ENCODE peak calls at places on chromosome 15, in eight cellular contexts. One of them, this sample, is unnamed.

GRCh38 chr15:95266481-95267061 is 1035.2 kb downstream of the MCTP2 start:
- DNase-seq in mesendoderm: no peak
- DNase-seq in lower lobe of right lung: no peak
- DNase-seq in thoracic aorta: no peak
- DNase-seq in PC-9: no peak
- DNase-seq in stomach: no peak
- DNase-seq in upper lobe of left lung: no peak
- DNase-seq in cardiac muscle cell: peak; percentile 61
- DNase-seq in this sample: no peak

GRCh38 chr15:36951747-36952247 is 148.6 kb downstream of the MEIS2 start:
- DNase-seq in thoracic aorta: no peak
- DNase-seq in lower lobe of right lung: no peak
- DNase-seq in mesendoderm: no peak
- DNase-seq in upper lobe of left lung: no peak
- DNase-seq in stomach: no peak
- DNase-seq in PC-9: no peak
- DNase-seq in cardiac muscle cell: peak; percentile 83
- DNase-seq in this sample: no peak

GRCh38 chr15:73872370-73872769 is 994 bp upstream of the TBC1D21 start:
- DNase-seq in lower lobe of right lung: no peak
- DNase-seq in thoracic aorta: no peak
- DNase-seq in PC-9: no peak
- DNase-seq in stomach: no peak
- DNase-seq in mesendoderm: no peak
- DNase-seq in cardiac muscle cell: peak; percentile 21
- DNase-seq in upper lobe of left lung: no peak
- DNase-seq in this sample: no peak

GRCh38 chr15:94042163-94042954 is 189.0 kb upstream of the MCTP2 start:
- DNase-seq in PC-9: no peak
- DNase-seq in mesendoderm: no peak
- DNase-seq in thoracic aorta: no peak
- DNase-seq in stomach: no peak
- DNase-seq in upper lobe of left lung: no peak
- DNase-seq in lower lobe of right lung: no peak
- DNase-seq in cardiac muscle cell: peak; percentile 40
- DNase-seq in this sample: no peak

GRCh38 chr15:25437751-25438600 is 848 bp downstream of the UBE3A start:
- DNase-seq in mesendoderm: peak; percentile 82
- DNase-seq in lower lobe of right lung: peak; percentile 77
- DNase-seq in thoracic aorta: peak; percentile 4
- DNase-seq in cardiac muscle cell: peak; percentile 60
- DNase-seq in stomach: peak; percentile 45
- DNase-seq in PC-9: peak; percentile 39
- DNase-seq in upper lobe of left lung: peak; percentile 56
- DNase-seq in this sample: no peak

GRCh38 chr15:58931985-58932384 is 1.5 kb downstream of the SLTM start:
- DNase-seq in mesendoderm: no peak
- DNase-seq in PC-9: peak; percentile 40
- DNase-seq in stomach: peak; percentile 46
- DNase-seq in lower lobe of right lung: no peak
- DNase-seq in thoracic aorta: no peak
- DNase-seq in cardiac muscle cell: peak; percentile 75
- DNase-seq in upper lobe of left lung: peak; percentile 49
- DNase-seq in this sample: no peak

GRCh38 chr15:57321973-57322601 is 54.2 kb upstream of the CGNL1 start:
- DNase-seq in lower lobe of right lung: no peak
- DNase-seq in stomach: no peak
- DNase-seq in upper lobe of left lung: no peak
- DNase-seq in thoracic aorta: no peak
- DNase-seq in mesendoderm: peak; percentile 93
- DNase-seq in cardiac muscle cell: no peak
- DNase-seq in PC-9: no peak
- DNase-seq in this sample: no peak

GRCh38 chr15:45320581-45320980 is 57.8 kb downstream of the GATM start:
- DNase-seq in cardiac muscle cell: no peak
- DNase-seq in upper lobe of left lung: no peak
- DNase-seq in stomach: no peak
- DNase-seq in mesendoderm: no peak
- DNase-seq in thoracic aorta: no peak
- DNase-seq in PC-9: peak; percentile 59
- DNase-seq in lower lobe of right lung: no peak
- DNase-seq in this sample: no peak

GRCh38 chr15:72379856-72380255 is 4.0 kb upstream of the HEXA start:
- DNase-seq in upper lobe of left lung: no peak
- DNase-seq in cardiac muscle cell: no peak
- DNase-seq in stomach: no peak
- DNase-seq in PC-9: no peak
- DNase-seq in lower lobe of right lung: no peak
- DNase-seq in mesendoderm: no peak
- DNase-seq in thoracic aorta: no peak
- DNase-seq in this sample: no peak

GRCh38 chr15:66456211-66456610 is 41.4 kb downstream of the SNAPC5 start:
- DNase-seq in lower lobe of right lung: no peak
- DNase-seq in mesendoderm: no peak
- DNase-seq in PC-9: peak; percentile 86
- DNase-seq in thoracic aorta: no peak
- DNase-seq in upper lobe of left lung: no peak
- DNase-seq in stomach: no peak
- DNase-seq in cardiac muscle cell: no peak
- DNase-seq in this sample: no peak

GRCh38 chr15:46297766-46298165 is 662.9 kb downstream of the SQOR start:
- DNase-seq in upper lobe of left lung: no peak
- DNase-seq in cardiac muscle cell: no peak
- DNase-seq in stomach: no peak
- DNase-seq in mesendoderm: no peak
- DNase-seq in lower lobe of right lung: no peak
- DNase-seq in PC-9: no peak
- DNase-seq in thoracic aorta: no peak
- DNase-seq in this sample: no peak

GRCh38 chr15:76533060-76533955 is 196.7 kb downstream of the ISL2 start:
- DNase-seq in upper lobe of left lung: no peak
- DNase-seq in stomach: no peak
- DNase-seq in PC-9: no peak
- DNase-seq in lower lobe of right lung: no peak
- DNase-seq in cardiac muscle cell: peak; percentile 20
- DNase-seq in mesendoderm: no peak
- DNase-seq in thoracic aorta: no peak
- DNase-seq in this sample: no peak

GRCh38 chr15:43370310-43370974 is 401 bp downstream of the ZSCAN29 start:
- DNase-seq in stomach: peak; percentile 28
- DNase-seq in cardiac muscle cell: peak; percentile 39
- DNase-seq in upper lobe of left lung: peak; percentile 22
- DNase-seq in lower lobe of right lung: no peak
- DNase-seq in thoracic aorta: no peak
- DNase-seq in mesendoderm: peak; percentile 59
- DNase-seq in PC-9: no peak
- DNase-seq in this sample: no peak

GRCh38 chr15:59879506-59879905 is 124.6 kb upstream of the FOXB1 start:
- DNase-seq in stomach: no peak
- DNase-seq in cardiac muscle cell: peak; percentile 67
- DNase-seq in PC-9: no peak
- DNase-seq in lower lobe of right lung: no peak
- DNase-seq in thoracic aorta: no peak
- DNase-seq in mesendoderm: no peak
- DNase-seq in upper lobe of left lung: no peak
- DNase-seq in this sample: no peak

GRCh38 chr15:63088532-63089245 is 33.0 kb upstream of the LACTB start:
- DNase-seq in mesendoderm: no peak
- DNase-seq in thoracic aorta: no peak
- DNase-seq in PC-9: no peak
- DNase-seq in upper lobe of left lung: no peak
- DNase-seq in lower lobe of right lung: no peak
- DNase-seq in stomach: no peak
- DNase-seq in cardiac muscle cell: no peak
- DNase-seq in this sample: no peak

GRCh38 chr15:43977072-43977884 is 150.5 kb downstream of the WDR76 start:
- DNase-seq in PC-9: peak; percentile 64
- DNase-seq in mesendoderm: peak; percentile 85
- DNase-seq in stomach: no peak
- DNase-seq in cardiac muscle cell: no peak
- DNase-seq in upper lobe of left lung: no peak
- DNase-seq in lower lobe of right lung: no peak
- DNase-seq in thoracic aorta: no peak
- DNase-seq in this sample: no peak

GRCh38 chr15:39947401-39948197 is 13.7 kb downstream of the EIF2AK4 start:
- DNase-seq in thoracic aorta: no peak
- DNase-seq in PC-9: no peak
- DNase-seq in lower lobe of right lung: no peak
- DNase-seq in stomach: no peak
- DNase-seq in upper lobe of left lung: no peak
- DNase-seq in cardiac muscle cell: no peak
- DNase-seq in mesendoderm: no peak
- DNase-seq in this sample: no peak
- H3K36me3 ChIP-seq in thoracic aorta: peaks cover 24% of the 10 kb centered on the region
- H3K36me3 ChIP-seq in PC-9: peaks cover 7% of the 10 kb centered on the region
- H3K36me3 ChIP-seq in lower lobe of right lung: peaks cover 86% of the 10 kb centered on the region
- H3K36me3 ChIP-seq in stomach: peaks cover 99% of the 10 kb centered on the region
- H3K36me3 ChIP-seq in upper lobe of left lung: peaks cover 34% of the 10 kb centered on the region
- H3K36me3 ChIP-seq in cardiac muscle cell: peaks cover 29% of the 10 kb centered on the region
- H3K36me3 ChIP-seq in mesendoderm: no peaks in the 10 kb centered on the region
- H3K36me3 ChIP-seq in this sample: peaks cover 6% of the 10 kb centered on the region

GRCh38 chr15:90211009-90211408 is 9.9 kb downstream of the SEMA4B start:
- DNase-seq in mesendoderm: no peak
- DNase-seq in lower lobe of right lung: no peak
- DNase-seq in cardiac muscle cell: no peak
- DNase-seq in thoracic aorta: no peak
- DNase-seq in PC-9: no peak
- DNase-seq in upper lobe of left lung: no peak
- DNase-seq in stomach: no peak
- DNase-seq in this sample: no peak

GRCh38 chr15:90213123-90213817 is 12.1 kb downstream of the SEMA4B start:
- DNase-seq in PC-9: peak; percentile 82
- DNase-seq in thoracic aorta: no peak
- DNase-seq in upper lobe of left lung: peak; percentile 84
- DNase-seq in cardiac muscle cell: no peak
- DNase-seq in mesendoderm: peak; percentile 18
- DNase-seq in lower lobe of right lung: no peak
- DNase-seq in stomach: peak; percentile 90
- DNase-seq in this sample: no peak

GRCh38 chr15:90210593-90210992 is 9.5 kb downstream of the SEMA4B start:
- DNase-seq in cardiac muscle cell: no peak
- DNase-seq in stomach: peak; percentile 65
- DNase-seq in thoracic aorta: no peak
- DNase-seq in lower lobe of right lung: no peak
- DNase-seq in upper lobe of left lung: no peak
- DNase-seq in mesendoderm: no peak
- DNase-seq in PC-9: no peak
- DNase-seq in this sample: no peak

GRCh38 chr15:90212221-90213079 is 11.3 kb downstream of the SEMA4B start:
- DNase-seq in PC-9: peak; percentile 71
- DNase-seq in upper lobe of left lung: peak; percentile 54
- DNase-seq in mesendoderm: no peak
- DNase-seq in lower lobe of right lung: no peak
- DNase-seq in thoracic aorta: no peak
- DNase-seq in cardiac muscle cell: no peak
- DNase-seq in stomach: peak; percentile 76
- DNase-seq in this sample: no peak

DNA sequence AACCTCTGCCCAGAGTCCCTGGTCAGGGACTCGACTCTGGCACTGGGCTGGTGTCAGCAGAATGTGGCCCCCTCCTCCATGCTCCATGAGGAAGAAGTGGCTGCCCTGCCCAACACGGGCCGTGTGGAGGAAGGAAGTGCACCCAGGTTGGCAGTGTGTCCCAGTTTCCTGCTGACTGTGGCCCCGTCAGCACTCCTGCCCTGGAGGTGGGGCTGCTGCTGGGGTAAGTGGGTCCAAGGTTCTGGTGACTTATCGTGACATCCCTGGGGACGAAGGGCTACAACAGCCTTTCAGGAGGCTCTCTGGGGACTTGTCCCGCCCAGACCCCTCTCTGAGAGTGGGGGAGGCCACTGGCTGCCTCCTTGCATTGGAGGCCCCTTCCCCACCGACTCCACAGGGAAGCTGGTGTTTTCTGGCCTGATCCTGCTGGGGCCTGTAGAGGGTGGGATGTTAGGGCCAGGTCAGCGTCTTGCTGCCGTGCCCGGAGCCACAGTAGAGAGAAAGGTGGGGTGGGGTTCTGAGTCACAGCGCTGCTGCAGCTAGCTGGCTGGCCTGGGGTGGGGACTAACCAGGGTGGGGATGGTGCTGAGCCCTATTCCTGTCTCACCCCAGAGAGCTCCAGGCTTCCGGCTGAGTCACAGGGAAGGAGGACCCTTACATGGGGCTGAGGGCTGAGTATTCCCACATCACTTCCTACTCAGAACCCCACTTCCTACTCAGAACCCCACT is 10.5 kb downstream of the SEMA4B start:
- DNase-seq in lower lobe of right lung: no peak
- DNase-seq in upper lobe of left lung: peak; percentile 69
- DNase-seq in mesendoderm: no peak
- DNase-seq in cardiac muscle cell: no peak
- DNase-seq in stomach: peak; percentile 79
- DNase-seq in PC-9: peak; percentile 90
- DNase-seq in thoracic aorta: no peak
- DNase-seq in this sample: no peak
- H3K27ac ChIP-seq in lower lobe of right lung: peak overlapping the region; percentile 36
- H3K27ac ChIP-seq in upper lobe of left lung: peak overlapping the region; percentile 77
- H3K27ac ChIP-seq in mesendoderm: no peak overlapping the region
- H3K27ac ChIP-seq in cardiac muscle cell: peak overlapping the region; percentile 85
- H3K27ac ChIP-seq in stomach: peak overlapping the region; percentile 83
- H3K27ac ChIP-seq in PC-9: peak overlapping the region; percentile 99
- H3K27ac ChIP-seq in thoracic aorta: no peak overlapping the region
- H3K27ac ChIP-seq in this sample: peak overlapping the region; percentile 66

DNA sequence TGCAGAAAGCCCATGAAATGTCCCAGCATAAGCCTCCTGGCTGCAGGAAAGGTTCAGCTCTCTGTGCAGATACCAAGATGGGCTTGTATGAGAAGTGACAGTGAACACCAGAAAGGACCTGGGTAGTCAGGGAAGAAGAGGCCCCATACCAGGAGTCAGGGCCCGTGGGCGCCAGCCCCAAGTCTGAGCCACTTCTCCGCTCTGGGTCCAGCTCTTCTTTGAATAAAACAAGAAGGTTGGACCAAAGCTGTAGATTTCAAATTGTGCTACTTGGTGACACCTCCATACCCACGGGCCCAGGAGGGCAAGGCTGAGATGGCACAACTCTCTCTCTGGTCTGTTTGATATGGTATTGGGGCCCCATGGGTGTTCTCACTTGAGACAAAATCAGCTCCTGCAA is 261.5 kb downstream of the UACA start:
- DNase-seq in cardiac muscle cell: no peak
- DNase-seq in lower lobe of right lung: no peak
- DNase-seq in stomach: no peak
- DNase-seq in mesendoderm: no peak
- DNase-seq in thoracic aorta: no peak
- DNase-seq in PC-9: no peak
- DNase-seq in upper lobe of left lung: no peak
- DNase-seq in this sample: no peak
- H3K4me1 ChIP-seq in cardiac muscle cell: peaks cover 6% of the 10 kb centered on the region
- H3K4me1 ChIP-seq in lower lobe of right lung: peaks cover 33% of the 10 kb centered on the region
- H3K4me1 ChIP-seq in stomach: peaks cover 28% of the 10 kb centered on the region
- H3K4me1 ChIP-seq in mesendoderm: peaks cover 24% of the 10 kb centered on the region
- H3K4me1 ChIP-seq in thoracic aorta: peaks cover 32% of the 10 kb centered on the region
- H3K4me1 ChIP-seq in PC-9: peaks cover 42% of the 10 kb centered on the region
- H3K4me1 ChIP-seq in upper lobe of left lung: peaks cover 28% of the 10 kb centered on the region
- H3K4me1 ChIP-seq in this sample: peaks cover 36% of the 10 kb centered on the region

DNA sequence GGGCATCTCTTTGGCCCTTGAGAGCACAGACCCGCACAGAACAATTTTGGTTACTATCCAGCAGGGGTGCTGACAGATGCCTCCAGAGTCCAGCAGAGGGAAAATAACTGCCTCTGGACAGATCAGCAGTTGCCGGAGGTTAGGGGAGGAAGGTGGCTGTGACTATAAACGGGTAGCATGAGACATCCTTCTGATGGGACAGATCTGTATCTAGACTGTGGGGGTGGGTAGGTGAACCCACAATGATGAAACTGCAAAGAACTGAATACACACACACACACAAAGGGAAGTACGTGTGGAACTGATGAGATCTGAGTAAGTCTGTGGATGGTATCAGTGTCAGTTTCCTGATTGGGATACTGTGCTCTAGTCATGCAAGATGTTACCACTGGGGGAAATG is 21.2 kb downstream of the ADAMTS7 start:
- DNase-seq in thoracic aorta: no peak
- DNase-seq in stomach: no peak
- DNase-seq in mesendoderm: no peak
- DNase-seq in cardiac muscle cell: no peak
- DNase-seq in upper lobe of left lung: no peak
- DNase-seq in lower lobe of right lung: no peak
- DNase-seq in PC-9: no peak
- DNase-seq in this sample: no peak
- H3K36me3 ChIP-seq in thoracic aorta: peaks cover 20% of the 10 kb centered on the region
- H3K36me3 ChIP-seq in stomach: peaks cover 52% of the 10 kb centered on the region
- H3K36me3 ChIP-seq in mesendoderm: no peaks in the 10 kb centered on the region
- H3K36me3 ChIP-seq in cardiac muscle cell: no peaks in the 10 kb centered on the region
- H3K36me3 ChIP-seq in upper lobe of left lung: no peaks in the 10 kb centered on the region
- H3K36me3 ChIP-seq in lower lobe of right lung: peaks cover 8% of the 10 kb centered on the region
- H3K36me3 ChIP-seq in PC-9: no peaks in the 10 kb centered on the region
- H3K36me3 ChIP-seq in this sample: no peaks in the 10 kb centered on the region